ENCODE peak calls at places on chromosomes 1 and 21, in six cellular contexts. U is fibroblast of lung, T is tibial nerve, H is cardiac muscle cell, Q is ovary, M is neural progenitor cell. G is an unnamed sample.

GRCh38 chr1:218257371-218257770 is 27.7 kb upstream of the RRP15 start:
- DNase-seq in U (no peak), T (no peak), H (no peak), Q (no peak), M (no peak), G (no peak)

GRCh38 chr1:221344693-221345092 is 397.2 kb downstream of the DUSP10 start:
- DNase-seq in U (peak; percentile 49), T (no peak), H (no peak), Q (no peak), M (no peak), G (no peak)

GRCh38 chr1:174998569-174999215 is 1.1 kb upstream of the CACYBP start:
- DNase-seq in U (peak; percentile 51), T (peak; percentile 56), H (peak; percentile 62), Q (peak; percentile 50), M (peak; percentile 77), G (peak; percentile 71)

GRCh38 chr1:2460996-2461751 is 14.9 kb upstream of the PLCH2 start:
- DNase-seq in U (no peak), T (no peak), H (no peak), Q (no peak), M (no peak), G (no peak)

GRCh38 chr21:44984428-44984791 is 44.6 kb downstream of the SLX9 start:
- DNase-seq in U (no peak), T (no peak), H (no peak), Q (peak; percentile 15), M (no peak), G (peak; percentile 88)

GRCh38 chr1:198950036-198950435 is 311.2 kb downstream of the PTPRC start:
- DNase-seq in U (no peak), T (no peak), H (no peak), Q (no peak), M (no peak), G (no peak)

GRCh38 chr1:89552481-89553194 is 28.0 kb downstream of the LRRC8B start:
- DNase-seq in U (no peak), T (no peak), H (peak; percentile 64), Q (no peak), M (no peak), G (no peak)

GRCh38 chr1:201360486-201360885 is 17.0 kb downstream of the TNNT2 start:
- DNase-seq in U (no peak), T (no peak), H (no peak), Q (no peak), M (no peak), G (peak; percentile 43)

GRCh38 chr1:244836135-244836521 is 670 bp downstream of the COX20 start:
- DNase-seq in U (peak; percentile 43), T (peak; percentile 24), H (peak; percentile 42), Q (peak; percentile 29), M (peak; percentile 27), G (no peak)

GRCh38 chr21:30491963-30492428 is at the start of gene KRTAP19-3:
- DNase-seq in U (no peak), T (no peak), H (no peak), Q (no peak), M (no peak), G (no peak)

GRCh38 chr1:175493321-175493998 is 249.9 kb downstream of the TNR start:
- DNase-seq in U (no peak), T (no peak), H (no peak), Q (no peak), M (peak; percentile 18), G (no peak)

GRCh38 chr1:151790071-151790939 is at the start of gene TDRKH:
- DNase-seq in U (peak; percentile 100), T (peak; percentile 97), H (peak; percentile 100), Q (peak; percentile 95), M (peak; percentile 99), G (peak; percentile 99)
- TF ChIP-seq CTCF in U (no peak), T (peak; percentile 50), H (no peak), Q (no peak), M (peak; percentile 41), G (peak; percentile 4)

DNA sequence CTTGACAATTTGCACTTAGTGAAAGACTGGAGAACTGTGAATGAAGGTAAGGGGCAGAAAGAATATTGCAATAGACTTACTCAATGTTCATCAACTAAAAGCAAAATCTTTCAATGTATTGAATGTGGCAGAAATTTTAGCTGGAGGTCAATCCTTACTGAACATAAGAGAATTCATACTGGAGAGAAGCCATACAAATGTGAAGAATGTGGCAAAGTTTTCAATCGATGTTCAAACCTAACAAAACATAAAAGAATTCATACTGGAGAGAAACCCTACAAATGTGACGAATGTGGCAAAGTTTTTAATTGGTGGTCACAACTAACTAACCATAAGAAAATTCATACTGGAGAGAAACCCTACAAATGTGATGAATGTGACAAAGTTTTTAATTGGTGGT is 80.7 kb downstream of the JMJD4 start:
- DNase-seq in U (no peak), T (no peak), H (no peak), Q (no peak), M (no peak), G (no peak)
- H3K9me3 ChIP-seq in U (peaks cover 5% of the 10 kb centered on the region), T (peaks cover 100% of the 10 kb centered on the region), H (peaks cover 22% of the 10 kb centered on the region), Q (peaks cover 2% of the 10 kb centered on the region), M (peaks cover 93% of the 10 kb centered on the region), G (peaks cover 83% of the 10 kb centered on the region)

DNA sequence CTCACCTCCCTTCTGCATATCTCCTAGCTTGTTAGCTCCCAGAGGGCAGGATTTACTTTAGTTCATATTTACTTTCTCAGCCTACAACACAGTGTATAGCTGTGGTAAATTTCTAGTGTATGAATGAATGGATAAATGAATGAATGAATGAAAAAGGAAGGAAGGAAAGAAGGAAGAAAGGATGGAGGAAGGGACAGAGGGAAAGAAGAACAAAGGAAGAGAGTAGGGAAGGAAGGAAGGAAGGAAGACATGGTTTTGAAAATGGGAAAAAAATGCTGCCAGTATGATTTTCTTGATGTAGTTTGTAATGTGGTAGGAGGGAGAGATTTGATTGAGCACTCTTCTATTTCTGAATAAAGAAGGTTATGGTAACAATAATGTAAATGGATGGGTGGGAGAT is 47.0 kb downstream of the LAMC2 start:
- DNase-seq in U (no peak), T (no peak), H (no peak), Q (no peak), M (no peak), G (no peak)
- H3K36me3 ChIP-seq in U (no peaks in the 10 kb centered on the region), T (no peaks in the 10 kb centered on the region), H (no peaks in the 10 kb centered on the region), Q (no peaks in the 10 kb centered on the region), M (no peaks in the 10 kb centered on the region), G (no peaks in the 10 kb centered on the region)

DNA sequence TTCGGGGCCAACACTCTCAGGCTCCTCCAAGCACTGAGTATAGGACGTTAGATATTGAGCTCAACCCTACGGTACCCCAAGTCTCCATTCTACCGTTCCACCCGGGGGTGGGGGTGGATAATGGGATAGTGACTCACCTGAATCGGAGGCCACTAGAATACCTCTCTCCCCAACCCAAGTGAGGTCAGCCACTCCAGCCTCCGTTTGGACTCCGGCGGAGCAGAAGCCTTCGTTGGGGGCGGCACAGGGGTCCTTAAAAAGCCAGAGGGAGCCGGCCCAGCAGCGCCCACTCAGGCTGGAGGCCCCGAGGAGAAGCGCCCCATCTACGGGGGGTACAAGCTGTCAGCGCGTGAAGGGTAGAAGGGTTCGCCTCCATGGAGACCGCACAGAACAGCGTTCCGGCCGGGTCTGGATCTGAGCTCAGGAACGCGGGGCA is 556 bp downstream of the WDR77 start:
- DNase-seq in U (peak; percentile 38), T (no peak), H (no peak), Q (no peak), M (no peak), G (no peak)
- TF ChIP-seq CTCF in U (no peak), T (no peak), H (no peak), Q (no peak), M (no peak), G (no peak)

GRCh38 chr1:45103534-45103933 is 91.5 kb downstream of the UROD start:
- DNase-seq in U (no peak), T (no peak), H (no peak), Q (no peak), M (peak; percentile 4), G (no peak)
- H3K9me3 ChIP-seq in U (no peaks in the 10 kb centered on the region), T (peaks cover 6% of the 10 kb centered on the region), H (no peaks in the 10 kb centered on the region), Q (no peaks in the 10 kb centered on the region), M (no peaks in the 10 kb centered on the region), G (no peaks in the 10 kb centered on the region)

GRCh38 chr1:61445269-61445825 is 279.6 kb downstream of the TM2D1 start:
- DNase-seq in U (no peak), T (no peak), H (peak; percentile 17), Q (no peak), M (no peak), G (no peak)

GRCh38 chr1:61446531-61446991 is 278.4 kb downstream of the TM2D1 start:
- DNase-seq in U (peak; percentile 59), T (no peak), H (peak; percentile 60), Q (no peak), M (no peak), G (no peak)

GRCh38 chr1:61441723-61442262 is 283.1 kb downstream of the TM2D1 start:
- DNase-seq in U (no peak), T (no peak), H (peak; percentile 97), Q (peak; percentile 56), M (no peak), G (peak; percentile 80)

GRCh38 chr1:61442456-61443013 is 282.4 kb downstream of the TM2D1 start:
- DNase-seq in U (no peak), T (no peak), H (peak; percentile 68), Q (no peak), M (no peak), G (no peak)

DNA sequence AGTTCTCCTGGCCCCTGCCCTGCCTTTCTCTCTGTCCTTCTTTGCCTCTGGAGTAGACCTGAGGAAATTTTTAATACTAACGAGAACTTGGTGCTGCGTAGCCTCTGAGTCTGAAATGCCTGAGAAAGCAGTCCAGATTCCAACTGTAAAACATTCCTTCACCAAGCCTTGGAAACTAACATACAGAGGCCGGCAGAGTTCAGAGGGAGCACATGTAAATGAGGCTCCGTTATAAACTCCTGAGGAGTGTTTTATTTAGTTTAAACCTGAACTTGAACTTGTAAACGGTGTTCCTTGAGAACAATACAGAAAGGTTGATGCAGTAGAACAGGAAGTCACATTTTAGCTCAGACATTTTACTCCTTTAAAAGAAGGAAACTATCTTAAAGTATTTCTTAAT is 280.7 kb downstream of the TM2D1 start:
- DNase-seq in U (no peak), T (no peak), H (peak; percentile 36), Q (no peak), M (no peak), G (no peak)
- H3K36me3 ChIP-seq in U (no peaks in the 10 kb centered on the region), T (no peaks in the 10 kb centered on the region), H (no peaks in the 10 kb centered on the region), Q (no peaks in the 10 kb centered on the region), M (no peaks in the 10 kb centered on the region), G (no peaks in the 10 kb centered on the region)

GRCh38 chr1:99171126-99171813 is 93.0 kb upstream of the PLPPR4 start:
- DNase-seq in U (no peak), T (no peak), H (no peak), Q (no peak), M (peak; percentile 24), G (no peak)
- TF ChIP-seq CTCF in U (no peak), T (no peak), H (no peak), Q (no peak), M (peak; percentile 10), G (no peak)

GRCh38 chr1:4153571-4153970 is 253.5 kb upstream of the C1orf174 start:
- DNase-seq in U (no peak), T (no peak), H (no peak), Q (no peak), M (no peak), G (peak; percentile 27)
- H3K9me3 ChIP-seq in U (no peaks in the 10 kb centered on the region), T (no peaks in the 10 kb centered on the region), H (peaks cover 4% of the 10 kb centered on the region), Q (no peaks in the 10 kb centered on the region), M (no peaks in the 10 kb centered on the region), G (no peaks in the 10 kb centered on the region)